ENCODE peak calls at places on chromosomes 11 and 22, in six cellular contexts. One of them, this sample, is unnamed.
A peak's percentile ranks its signal among the peaks of the same experiment; 100 is the strongest.

GRCh38 chr11:35723493-35724284 is 61.1 kb downstream of the TRIM44 start:
- DNase-seq in AG09309: no peak
- DNase-seq in dorsolateral prefrontal cortex: no peak
- DNase-seq in lower leg skin: no peak
- DNase-seq in mesenchymal stem cell: peak; percentile 11
- DNase-seq in cardiac muscle cell: no peak
- DNase-seq in this sample: no peak

GRCh38 chr11:75577198-75577597 is 15.1 kb downstream of the SERPINH1 start:
- DNase-seq in AG09309: no peak
- DNase-seq in dorsolateral prefrontal cortex: no peak
- DNase-seq in lower leg skin: no peak
- DNase-seq in mesenchymal stem cell: peak; percentile 40
- DNase-seq in cardiac muscle cell: peak; percentile 55
- DNase-seq in this sample: no peak

GRCh38 chr11:64990222-64990918 is 6.4 kb downstream of the BATF2 start:
- DNase-seq in AG09309: no peak
- DNase-seq in dorsolateral prefrontal cortex: no peak
- DNase-seq in lower leg skin: peak; percentile 87
- DNase-seq in mesenchymal stem cell: peak; percentile 24
- DNase-seq in cardiac muscle cell: no peak
- DNase-seq in this sample: no peak

GRCh38 chr11:82988936-82989627 is 82.6 kb downstream of the RAB30 start:
- DNase-seq in AG09309: no peak
- DNase-seq in dorsolateral prefrontal cortex: peak; percentile 65
- DNase-seq in lower leg skin: no peak
- DNase-seq in mesenchymal stem cell: no peak
- DNase-seq in cardiac muscle cell: no peak
- DNase-seq in this sample: no peak

GRCh38 chr11:110989734-110990133 is 255.8 kb upstream of the POU2AF2 start:
- DNase-seq in AG09309: peak; percentile 82
- DNase-seq in dorsolateral prefrontal cortex: no peak
- DNase-seq in lower leg skin: no peak
- DNase-seq in mesenchymal stem cell: peak; percentile 81
- DNase-seq in cardiac muscle cell: no peak
- DNase-seq in this sample: no peak

GRCh38 chr22:34917239-34917638 is 148.7 kb upstream of the ISX start:
- DNase-seq in AG09309: no peak
- DNase-seq in dorsolateral prefrontal cortex: no peak
- DNase-seq in lower leg skin: no peak
- DNase-seq in mesenchymal stem cell: no peak
- DNase-seq in cardiac muscle cell: no peak
- DNase-seq in this sample: no peak

GRCh38 chr11:112195906-112196305 is 20.6 kb downstream of the BCO2 start:
- DNase-seq in AG09309: peak; percentile 31
- DNase-seq in dorsolateral prefrontal cortex: no peak
- DNase-seq in lower leg skin: no peak
- DNase-seq in mesenchymal stem cell: peak; percentile 24
- DNase-seq in cardiac muscle cell: no peak
- DNase-seq in this sample: no peak

GRCh38 chr11:35683728-35684339 is 21.3 kb downstream of the TRIM44 start:
- DNase-seq in AG09309: no peak
- DNase-seq in dorsolateral prefrontal cortex: no peak
- DNase-seq in lower leg skin: no peak
- DNase-seq in mesenchymal stem cell: peak; percentile 45
- DNase-seq in cardiac muscle cell: no peak
- DNase-seq in this sample: no peak

DNA sequence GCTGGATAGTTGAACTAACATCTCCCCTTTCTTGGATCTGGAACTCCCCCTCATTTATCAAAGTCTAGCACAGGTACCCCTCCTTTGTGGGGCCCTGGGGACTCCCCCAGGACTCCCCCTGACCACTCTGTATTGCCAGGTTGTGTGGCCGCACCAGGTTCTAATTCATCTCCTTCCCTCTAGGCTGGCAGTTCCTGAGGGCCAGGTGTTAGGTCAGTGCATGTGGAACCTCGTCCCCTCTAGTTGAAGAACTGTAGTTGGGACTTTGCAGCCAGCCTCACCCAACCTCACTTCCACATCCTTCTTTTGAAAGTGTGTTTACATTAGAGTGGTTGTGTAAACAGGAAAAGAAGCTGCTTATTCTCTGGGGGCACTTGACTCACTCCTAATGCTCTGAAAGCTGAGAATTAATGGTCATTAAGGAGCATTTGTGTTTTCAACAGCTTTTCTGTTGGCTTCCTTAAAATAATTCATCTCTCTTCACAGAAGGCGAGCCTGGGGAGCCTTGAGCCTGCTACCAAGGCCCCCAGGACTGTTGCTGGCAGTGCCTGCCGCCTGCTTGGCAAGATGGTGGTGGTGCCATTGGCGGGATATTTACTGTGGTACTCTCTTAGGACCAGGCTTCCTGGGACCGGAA is 11.8 kb downstream of the UPB1 start:
- DNase-seq in AG09309: no peak
- DNase-seq in dorsolateral prefrontal cortex: no peak
- DNase-seq in lower leg skin: no peak
- DNase-seq in mesenchymal stem cell: peak; percentile 90
- DNase-seq in cardiac muscle cell: no peak
- DNase-seq in this sample: no peak
- H3K4me3 ChIP-seq in AG09309: no peak overlapping the region
- H3K4me3 ChIP-seq in dorsolateral prefrontal cortex: no peak overlapping the region
- H3K4me3 ChIP-seq in lower leg skin: no peak overlapping the region
- H3K4me3 ChIP-seq in mesenchymal stem cell: no peak overlapping the region
- H3K4me3 ChIP-seq in cardiac muscle cell: no peak overlapping the region
- H3K4me3 ChIP-seq in this sample: no peak overlapping the region

DNA sequence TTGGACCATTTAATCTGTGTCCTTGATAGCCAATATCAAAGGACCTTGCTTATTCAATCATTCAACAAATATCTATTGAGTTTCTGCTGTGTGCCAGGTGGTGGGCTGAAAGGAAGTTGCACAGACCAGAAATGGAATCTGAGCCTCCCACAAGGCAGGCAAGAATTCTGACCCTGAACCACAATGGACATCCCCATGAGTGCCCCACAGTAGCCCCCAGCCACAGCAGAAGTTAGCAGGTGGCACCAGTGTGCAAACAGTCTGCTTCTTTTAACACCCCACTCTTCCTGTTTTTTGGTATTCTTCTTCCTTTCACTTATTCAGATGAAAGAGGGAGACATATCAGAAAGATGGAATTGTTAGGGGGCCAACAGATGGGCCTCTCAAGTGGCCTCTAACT is 12.2 kb upstream of the SERPING1 start:
- DNase-seq in AG09309: no peak
- DNase-seq in dorsolateral prefrontal cortex: no peak
- DNase-seq in lower leg skin: no peak
- DNase-seq in mesenchymal stem cell: no peak
- DNase-seq in cardiac muscle cell: no peak
- DNase-seq in this sample: no peak
- H3K4me3 ChIP-seq in AG09309: no peak overlapping the region
- H3K4me3 ChIP-seq in dorsolateral prefrontal cortex: no peak overlapping the region
- H3K4me3 ChIP-seq in lower leg skin: no peak overlapping the region
- H3K4me3 ChIP-seq in mesenchymal stem cell: no peak overlapping the region
- H3K4me3 ChIP-seq in cardiac muscle cell: no peak overlapping the region
- H3K4me3 ChIP-seq in this sample: no peak overlapping the region

GRCh38 chr22:22161924-22162851 is 82.4 kb upstream of the VPREB1 start:
- DNase-seq in AG09309: no peak
- DNase-seq in dorsolateral prefrontal cortex: no peak
- DNase-seq in lower leg skin: no peak
- DNase-seq in mesenchymal stem cell: no peak
- DNase-seq in cardiac muscle cell: no peak
- DNase-seq in this sample: no peak
- H3K4me3 ChIP-seq in AG09309: no peak overlapping the region
- H3K4me3 ChIP-seq in dorsolateral prefrontal cortex: no peak overlapping the region
- H3K4me3 ChIP-seq in lower leg skin: no peak overlapping the region
- H3K4me3 ChIP-seq in mesenchymal stem cell: no peak overlapping the region
- H3K4me3 ChIP-seq in cardiac muscle cell: no peak overlapping the region
- H3K4me3 ChIP-seq in this sample: no peak overlapping the region

DNA sequence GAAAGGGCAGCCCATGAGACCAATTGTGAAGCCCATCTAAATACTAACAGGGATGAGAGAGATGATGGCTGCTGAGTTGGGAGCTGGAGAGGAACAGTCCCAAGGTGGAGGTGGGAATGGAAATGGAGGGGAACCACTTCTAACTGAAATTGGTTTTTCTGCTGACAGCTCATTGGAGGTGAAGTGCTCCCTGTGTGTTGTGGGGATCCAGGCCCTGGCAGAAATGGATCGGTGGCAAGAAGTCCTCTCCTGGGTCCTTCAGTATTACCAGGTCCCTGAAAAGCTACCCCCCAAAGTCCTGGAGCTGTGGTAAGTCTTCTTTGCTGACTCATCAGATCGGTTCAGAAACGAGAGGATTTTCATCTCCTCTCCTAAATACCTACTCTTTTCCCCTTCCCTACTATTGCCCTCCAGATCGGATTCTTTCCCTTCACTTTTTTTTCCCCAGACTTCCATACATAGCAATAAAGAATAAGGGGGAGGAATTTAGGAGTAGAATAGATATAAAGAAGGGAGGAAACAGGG is 2.0 kb downstream of the PEX26 start:
- DNase-seq in AG09309: no peak
- DNase-seq in dorsolateral prefrontal cortex: no peak
- DNase-seq in lower leg skin: peak; percentile 28
- DNase-seq in mesenchymal stem cell: no peak
- DNase-seq in cardiac muscle cell: no peak
- DNase-seq in this sample: no peak
- H3K4me3 ChIP-seq in AG09309: no peak overlapping the region
- H3K4me3 ChIP-seq in dorsolateral prefrontal cortex: no peak overlapping the region
- H3K4me3 ChIP-seq in lower leg skin: no peak overlapping the region
- H3K4me3 ChIP-seq in mesenchymal stem cell: no peak overlapping the region
- H3K4me3 ChIP-seq in cardiac muscle cell: no peak overlapping the region
- H3K4me3 ChIP-seq in this sample: no peak overlapping the region

GRCh38 chr11:47987310-47987709 is 7.0 kb downstream of the PTPRJ start:
- DNase-seq in AG09309: no peak
- DNase-seq in dorsolateral prefrontal cortex: no peak
- DNase-seq in lower leg skin: no peak
- DNase-seq in mesenchymal stem cell: no peak
- DNase-seq in cardiac muscle cell: no peak
- DNase-seq in this sample: no peak
- H3K4me3 ChIP-seq in AG09309: no peak overlapping the region
- H3K4me3 ChIP-seq in dorsolateral prefrontal cortex: no peak overlapping the region
- H3K4me3 ChIP-seq in lower leg skin: no peak overlapping the region
- H3K4me3 ChIP-seq in mesenchymal stem cell: no peak overlapping the region
- H3K4me3 ChIP-seq in cardiac muscle cell: no peak overlapping the region
- H3K4me3 ChIP-seq in this sample: no peak overlapping the region

GRCh38 chr22:19175602-19176174 is 2.8 kb downstream of the SLC25A1 start:
- DNase-seq in AG09309: no peak
- DNase-seq in dorsolateral prefrontal cortex: no peak
- DNase-seq in lower leg skin: no peak
- DNase-seq in mesenchymal stem cell: no peak
- DNase-seq in cardiac muscle cell: no peak
- DNase-seq in this sample: no peak

GRCh38 chr22:19173047-19174035 is 5.2 kb downstream of the SLC25A1 start:
- DNase-seq in AG09309: no peak
- DNase-seq in dorsolateral prefrontal cortex: no peak
- DNase-seq in lower leg skin: no peak
- DNase-seq in mesenchymal stem cell: no peak
- DNase-seq in cardiac muscle cell: no peak
- DNase-seq in this sample: no peak

GRCh38 chr22:19176175-19176630 is 2.3 kb downstream of the SLC25A1 start:
- DNase-seq in AG09309: no peak
- DNase-seq in dorsolateral prefrontal cortex: no peak
- DNase-seq in lower leg skin: no peak
- DNase-seq in mesenchymal stem cell: no peak
- DNase-seq in cardiac muscle cell: no peak
- DNase-seq in this sample: no peak

GRCh38 chr22:19175026-19175601 is 3.4 kb downstream of the SLC25A1 start:
- DNase-seq in AG09309: no peak
- DNase-seq in dorsolateral prefrontal cortex: no peak
- DNase-seq in lower leg skin: no peak
- DNase-seq in mesenchymal stem cell: no peak
- DNase-seq in cardiac muscle cell: no peak
- DNase-seq in this sample: no peak

GRCh38 chr22:19174106-19175025 is 4.2 kb downstream of the SLC25A1 start:
- DNase-seq in AG09309: peak; percentile 29
- DNase-seq in dorsolateral prefrontal cortex: no peak
- DNase-seq in lower leg skin: no peak
- DNase-seq in mesenchymal stem cell: peak; percentile 56
- DNase-seq in cardiac muscle cell: no peak
- DNase-seq in this sample: no peak
- H3K4me3 ChIP-seq in AG09309: no peak overlapping the region
- H3K4me3 ChIP-seq in dorsolateral prefrontal cortex: no peak overlapping the region
- H3K4me3 ChIP-seq in lower leg skin: no peak overlapping the region
- H3K4me3 ChIP-seq in mesenchymal stem cell: no peak overlapping the region
- H3K4me3 ChIP-seq in cardiac muscle cell: no peak overlapping the region
- H3K4me3 ChIP-seq in this sample: no peak overlapping the region

GRCh38 chr11:68090706-68091105 is 30.5 kb downstream of the CHKA start:
- DNase-seq in AG09309: no peak
- DNase-seq in dorsolateral prefrontal cortex: no peak
- DNase-seq in lower leg skin: no peak
- DNase-seq in mesenchymal stem cell: no peak
- DNase-seq in cardiac muscle cell: no peak
- DNase-seq in this sample: no peak
- H3K4me3 ChIP-seq in AG09309: no peak overlapping the region
- H3K4me3 ChIP-seq in dorsolateral prefrontal cortex: peak overlapping the region; percentile 5
- H3K4me3 ChIP-seq in lower leg skin: no peak overlapping the region
- H3K4me3 ChIP-seq in mesenchymal stem cell: no peak overlapping the region
- H3K4me3 ChIP-seq in cardiac muscle cell: no peak overlapping the region
- H3K4me3 ChIP-seq in this sample: no peak overlapping the region

DNA sequence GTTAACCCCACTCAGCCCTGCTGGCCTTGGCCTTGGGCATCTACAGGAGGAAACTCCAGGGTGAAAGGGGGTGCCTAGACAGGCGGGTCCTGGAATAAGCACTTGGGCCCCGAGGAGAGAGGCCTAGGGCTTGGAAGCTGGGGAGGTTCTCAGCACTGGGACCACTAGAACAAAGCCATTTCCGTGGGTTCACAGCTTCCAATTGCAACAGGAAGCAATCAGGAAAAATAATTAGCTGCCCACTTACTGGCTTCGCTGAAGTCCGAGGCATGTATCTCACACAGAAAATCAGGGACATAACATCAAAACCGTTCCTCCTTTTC is 161.2 kb upstream of the GRK3 start:
- DNase-seq in AG09309: no peak
- DNase-seq in dorsolateral prefrontal cortex: no peak
- DNase-seq in lower leg skin: no peak
- DNase-seq in mesenchymal stem cell: peak; percentile 22
- DNase-seq in cardiac muscle cell: no peak
- DNase-seq in this sample: no peak
- H3K4me3 ChIP-seq in AG09309: no peak overlapping the region
- H3K4me3 ChIP-seq in dorsolateral prefrontal cortex: peak overlapping the region; percentile 67
- H3K4me3 ChIP-seq in lower leg skin: no peak overlapping the region
- H3K4me3 ChIP-seq in mesenchymal stem cell: no peak overlapping the region
- H3K4me3 ChIP-seq in cardiac muscle cell: no peak overlapping the region
- H3K4me3 ChIP-seq in this sample: peak overlapping the region; percentile 54

GRCh38 chr11:20363500-20364411 is at the start of gene HTATIP2:
- DNase-seq in AG09309: no peak
- DNase-seq in dorsolateral prefrontal cortex: peak; percentile 82
- DNase-seq in lower leg skin: peak; percentile 94
- DNase-seq in mesenchymal stem cell: peak; percentile 57
- DNase-seq in cardiac muscle cell: peak; percentile 19
- DNase-seq in this sample: no peak
- H3K4me3 ChIP-seq in AG09309: peak within 1 kb of the TSS; percentile 68
- H3K4me3 ChIP-seq in dorsolateral prefrontal cortex: peak within 1 kb of the TSS; percentile 86
- H3K4me3 ChIP-seq in lower leg skin: peak within 1 kb of the TSS; percentile 74
- H3K4me3 ChIP-seq in mesenchymal stem cell: peak within 1 kb of the TSS; percentile 90
- H3K4me3 ChIP-seq in cardiac muscle cell: peak within 1 kb of the TSS; percentile 24
- H3K4me3 ChIP-seq in this sample: no peak within 1 kb of the TSS